ENCODE peak calls at places on chromosomes 7 and 10, in five cellular contexts. L is activated naive CD4-positive, alpha-beta T cell; H is SW 1271; J is stimulated activated naive CD4-positive, alpha-beta T cell; M is thoracic aorta. S is an unnamed sample.

GRCh38 chr7:152086513-152086912 is 61.0 kb downstream of the GALNT11 start:
- DNase-seq in H (no peak), J (no peak), M (no peak), L (no peak), S (no peak)

GRCh38 chr7:120272896-120273475 is at the start of gene KCND2:
- DNase-seq in J (no peak), L (no peak), M (no peak), H (no peak), S (no peak)

GRCh38 chr10:18473424-18474110 is 177.8 kb downstream of the NSUN6 start:
- DNase-seq in L (no peak), M (peak), H (no peak), J (no peak), S (no peak)

GRCh38 chr7:30466266-30466665 is 12.3 kb downstream of the NOD1 start:
- DNase-seq in L (no peak), H (no peak), M (no peak), J (no peak), S (no peak)

GRCh38 chr10:60827791-60828488 is 49.7 kb downstream of the CDK1 start:
- DNase-seq in H (no peak), L (no peak), J (no peak), M (no peak), S (peak)

GRCh38 chr10:33306756-33307519 is 27.5 kb downstream of the NRP1 start:
- DNase-seq in L (no peak), J (no peak), H (no peak), M (no peak), S (no peak)

GRCh38 chr10:85194685-85195084 is 866.3 kb downstream of the CCSER2 start:
- DNase-seq in H (no peak), L (no peak), M (no peak), J (no peak), S (no peak)

GRCh38 chr10:70759769-70760168 is 25.4 kb downstream of the TBATA start:
- DNase-seq in J (no peak), H (no peak), M (no peak), L (no peak), S (no peak)

GRCh38 chr10:44056206-44056605 is 328.7 kb downstream of the CXCL12 start:
- DNase-seq in M (no peak), H (no peak), J (no peak), L (no peak), S (no peak)

GRCh38 chr10:90195288-90195840 is 494.0 kb downstream of the KIF20B start:
- DNase-seq in J (no peak), M (no peak), H (no peak), L (no peak), S (no peak)

GRCh38 chr7:99829520-99830160 is 1.8 kb downstream of the CYP3A43 start:
- DNase-seq in J (no peak), H (no peak), L (no peak), M (no peak), S (no peak)

GRCh38 chr10:3782099-3782455 is 2.9 kb downstream of the KLF6 start:
- DNase-seq in L (no peak), M (no peak), J (peak), H (no peak), S (no peak)

GRCh38 chr10:97407211-97407951 is 6.2 kb upstream of the RRP12 start:
- DNase-seq in J (peak), M (no peak), H (peak), L (peak), S (no peak)

GRCh38 chr10:45673074-45673628 is 579 bp upstream of the ZFAND4 start:
- DNase-seq in M (no peak), H (no peak), J (no peak), L (no peak), S (no peak)

GRCh38 chr7:68691261-68692216 is 906.7 kb upstream of the AUTS2 start:
- DNase-seq in H (no peak), M (no peak), J (no peak), L (no peak), S (no peak)

GRCh38 chr7:90551036-90551435 is 45.1 kb upstream of the CDK14 start:
- DNase-seq in H (no peak), L (no peak), J (no peak), M (no peak), S (no peak)

GRCh38 chr10:29140991-29141390 is 147.9 kb upstream of the LYZL1 start:
- DNase-seq in J (no peak), M (no peak), H (peak), L (no peak), S (no peak)

GRCh38 chr7:78970440-78970916 is 483.0 kb downstream of the MAGI2 start:
- DNase-seq in L (no peak), H (no peak), J (no peak), M (no peak), S (no peak)

GRCh38 chr10:100979821-100980272 is 7.5 kb downstream of the MRPL43 start:
- DNase-seq in M (no peak), L (no peak), J (no peak), H (no peak), S (no peak)

GRCh38 chr7:70700055-70700934 is 431.6 kb upstream of the GALNT17 start:
- DNase-seq in L (no peak), M (no peak), J (no peak), H (no peak), S (no peak)

GRCh38 chr7:151038951-151039849 is 9.1 kb upstream of the ASIC3 start:
- DNase-seq in L (no peak), M (peak), H (peak), J (no peak), S (no peak)

GRCh38 chr7:35828817-35829216 is 28.0 kb downstream of the SEPTIN7 start:
- DNase-seq in J (no peak), H (no peak), L (no peak), M (no peak), S (no peak)

GRCh38 chr10:114519306-114519669 is 115.0 kb upstream of the AFAP1L2 start:
- DNase-seq in H (no peak), L (no peak), J (no peak), M (no peak), S (no peak)